ENCODE peak calls at places on chromosomes 4 and X, in ten cellular contexts. Y is HTR-8/SVneo; J is H4; R is choroid plexus epithelial cell; M is adrenal gland; S is adipocyte; W is tibial nerve; C is NCI-H1092 treated with DMSO at 0.1 percent for 48 hours; P is EL; X is stimulated activated CD4-positive, alpha-beta T cell treated with anti-CD3 and anti-CD28 coated beads, Interleukin-15, amount 100 ng/mL, for 24 hours. G is an unnamed sample.

GRCh38 chr4:176534566-176534965 is 214.8 kb downstream of the SPCS3 start:
- DNase-seq in Y (peak; percentile 23), J (peak; percentile 64), R (peak; percentile 90), M (no peak), S (peak; percentile 70), W (no peak), C (no peak), P (peak; percentile 85), X (no peak), G (no peak)

GRCh38 chr4:95124906-95125504 is 367.2 kb downstream of the BMPR1B start:
- DNase-seq in Y (peak; percentile 25), J (peak; percentile 71), R (peak; percentile 89), M (peak; percentile 22), S (peak; percentile 88), W (no peak), C (no peak), P (peak; percentile 33), X (peak; percentile 1), G (peak; percentile 71)

GRCh38 chr4:153065286-153065685 is 129.2 kb downstream of the FHDC1 start:
- DNase-seq in Y (no peak), J (no peak), R (no peak), M (no peak), S (no peak), W (no peak), C (no peak), P (no peak), X (no peak), G (no peak)

GRCh38 chr4:109462297-109462696 is 28.7 kb downstream of the SEC24B start:
- DNase-seq in Y (no peak), J (no peak), R (peak; percentile 40), M (no peak), S (no peak), W (no peak), C (no peak), P (no peak), X (no peak), G (no peak)

GRCh38 chrX:41491267-41492004 is 44.3 kb downstream of the NYX start:
- DNase-seq in Y (peak; percentile 42), J (peak; percentile 93), R (peak; percentile 91), M (no peak), S (peak; percentile 80), W (no peak), C (no peak), P (peak; percentile 78), X (no peak), G (peak; percentile 58)

GRCh38 chr4:168019019-168019651 is 73.2 kb upstream of the ANXA10 start:
- DNase-seq in Y (peak; percentile 15), J (no peak), R (peak; percentile 41), M (no peak), S (peak; percentile 52), W (no peak), C (no peak), P (peak; percentile 77), X (no peak), G (no peak)

GRCh38 chrX:10797493-10797892 is 177.1 kb upstream of the MID1 start:
- DNase-seq in Y (no peak), J (peak; percentile 24), R (peak; percentile 42), M (no peak), S (peak; percentile 40), W (no peak), C (no peak), P (no peak), X (no peak), G (no peak)

GRCh38 chrX:39821709-39822095 is 276.1 kb downstream of the BCOR start:
- DNase-seq in Y (no peak), J (no peak), R (no peak), M (no peak), S (no peak), W (no peak), C (no peak), P (no peak), X (no peak), G (no peak)

GRCh38 chr4:79576480-79576803 is 168.4 kb upstream of the GK2 start:
- DNase-seq in Y (peak; percentile 0), J (peak; percentile 39), R (peak; percentile 59), M (no peak), S (peak; percentile 59), W (no peak), C (peak; percentile 68), P (peak; percentile 1), X (no peak), G (no peak)

GRCh38 chr4:106587558-106587957 is 219.0 kb upstream of the GIMD1 start:
- DNase-seq in Y (peak; percentile 10), J (peak; percentile 75), R (peak; percentile 71), M (no peak), S (peak; percentile 47), W (no peak), C (no peak), P (peak; percentile 79), X (no peak), G (peak; percentile 3)

GRCh38 chr4:37951465-37952352 is 8.5 kb upstream of the PTTG2 start:
- DNase-seq in Y (no peak), J (no peak), R (no peak), M (no peak), S (no peak), W (no peak), C (no peak), P (no peak), X (no peak), G (no peak)

GRCh38 chr4:73131281-73131680 is 61.8 kb upstream of the COX18 start:
- DNase-seq in Y (no peak), J (no peak), R (no peak), M (no peak), S (no peak), W (no peak), C (no peak), P (no peak), X (no peak), G (no peak)

GRCh38 chrX:109954333-109954732 is 48.6 kb upstream of the TMEM164 start:
- DNase-seq in Y (no peak), J (no peak), R (peak; percentile 28), M (no peak), S (no peak), W (no peak), C (no peak), P (peak; percentile 18), X (no peak), G (no peak)

GRCh38 chrX:73577368-73577767 is 14.4 kb downstream of the CHIC1 start:
- DNase-seq in Y (no peak), J (peak; percentile 6), R (peak; percentile 78), M (peak; percentile 16), S (peak; percentile 46), W (no peak), C (no peak), P (peak; percentile 76), X (no peak), G (peak; percentile 11)

GRCh38 chr4:100547541-100548208 is 29.9 kb upstream of the EMCN start:
- DNase-seq in Y (no peak), J (no peak), R (no peak), M (no peak), S (no peak), W (no peak), C (no peak), P (no peak), X (no peak), G (no peak)

GRCh38 chr4:136489101-136489500 is 1043.2 kb downstream of the PCDH18 start:
- DNase-seq in Y (no peak), J (no peak), R (no peak), M (no peak), S (no peak), W (no peak), C (no peak), P (no peak), X (no peak), G (no peak)

GRCh38 chr4:172104534-172104933 is 291.3 kb downstream of the GALNTL6 start:
- DNase-seq in Y (no peak), J (no peak), R (peak; percentile 14), M (no peak), S (peak; percentile 6), W (no peak), C (no peak), P (peak; percentile 61), X (no peak), G (no peak)

GRCh38 chr4:6474053-6474568 is 1.7 kb upstream of the PPP2R2C start:
- DNase-seq in Y (no peak), J (no peak), R (peak; percentile 22), M (no peak), S (no peak), W (no peak), C (peak; percentile 3), P (no peak), X (no peak), G (no peak)

GRCh38 chrX:150036181-150036580 is 97.9 kb upstream of the EOLA2 start:
- DNase-seq in Y (peak; percentile 1), J (peak; percentile 56), R (no peak), M (peak; percentile 44), S (peak; percentile 66), W (no peak), C (no peak), P (peak; percentile 91), X (no peak), G (peak; percentile 27)

GRCh38 chrX:56974408-56974807 is 20.9 kb downstream of the SPIN3 start:
- DNase-seq in Y (no peak), J (no peak), R (no peak), M (no peak), S (no peak), W (no peak), C (no peak), P (no peak), X (no peak), G (no peak)

GRCh38 chrX:129522184-129523059 is 868 bp downstream of the SMARCA1 start:
- DNase-seq in Y (peak; percentile 29), J (peak; percentile 60), R (peak; percentile 68), M (peak; percentile 66), S (peak; percentile 87), W (peak; percentile 24), C (peak; percentile 75), P (peak; percentile 77), X (peak; percentile 10), G (peak; percentile 60)